ENCODE peak calls at places on chromosomes 4 and X, in four cellular contexts. L, I, H and G are unnamed samples.

GRCh38 chrX:110114260-110114776 is 111.4 kb downstream of the TMEM164 start:
- DNase-seq in L (no peak), I (no peak), H (no peak), G (no peak)

GRCh38 chr4:68366600-68366999 is 16.7 kb upstream of the YTHDC1 start:
- DNase-seq in L (no peak), I (no peak), H (no peak), G (no peak)

GRCh38 chr4:110959041-110959643 is 336.3 kb upstream of the PITX2 start:
- DNase-seq in L (no peak), I (no peak), H (no peak), G (no peak)

GRCh38 chrX:14496674-14497073 is 32.7 kb upstream of the GLRA2 start:
- DNase-seq in L (no peak), I (no peak), H (no peak), G (no peak)

GRCh38 chrX:85836868-85837267 is 210.5 kb downstream of the CHM start:
- DNase-seq in L (no peak), I (no peak), H (no peak), G (no peak)

GRCh38 chrX:110280954-110281353 is 36.9 kb downstream of the AMMECR1 start:
- DNase-seq in L (no peak), I (no peak), H (no peak), G (no peak)

GRCh38 chrX:139538907-139539593 is 8.5 kb downstream of the F9 start:
- DNase-seq in L (no peak), I (no peak), H (no peak), G (no peak)

GRCh38 chrX:43655961-43656494 is at the start of gene MAOA:
- DNase-seq in L (peak; percentile 32), I (peak; percentile 53), H (no peak), G (peak; percentile 6)

GRCh38 chr4:83626245-83626843 is 90.4 kb downstream of the GPAT3 start:
- DNase-seq in L (no peak), I (no peak), H (no peak), G (no peak)

GRCh38 chr4:85798011-85798770 is 323.2 kb downstream of the ARHGAP24 start:
- DNase-seq in L (no peak), I (no peak), H (no peak), G (no peak)

GRCh38 chrX:152306331-152306730 is 144.8 kb downstream of the GABRA3 start:
- DNase-seq in L (no peak), I (no peak), H (no peak), G (no peak)

GRCh38 chrX:389021-389441 is 2.3 kb upstream of the PPP2R3B start:
- DNase-seq in L (no peak), I (peak; percentile 16), H (no peak), G (no peak)

GRCh38 chr4:40587351-40587750 is 42.3 kb downstream of the RBM47 start:
- DNase-seq in L (no peak), I (no peak), H (no peak), G (no peak)

GRCh38 chr4:88008133-88008621 is 742 bp downstream of the PKD2 start:
- DNase-seq in L (no peak), I (peak; percentile 61), H (peak; percentile 1), G (no peak)

GRCh38 chr4:151434183-151434860 is 25.3 kb downstream of the FHIP1A start:
- DNase-seq in L (no peak), I (no peak), H (no peak), G (no peak)